ENCODE peak calls at places on chromosomes 3 and 15, in nine cellular contexts. P is choroid plexus epithelial cell, X is body of pancreas, Y is AG09319, G is uterus, D is right lobe of liver, H is transverse colon, R is AG09309, L is endothelial cell. U is an unnamed sample.

GRCh38 chr3:468172-468571 is 271.6 kb downstream of the CHL1 start:
- DNase-seq in G (no peak), P (no peak), L (no peak), Y (no peak), X (no peak), D (no peak), H (no peak), R (no peak), U (no peak)

GRCh38 chr15:67085818-67086649 is 20.6 kb downstream of the SMAD3 start:
- DNase-seq in Y (peak; percentile 88), X (peak; percentile 30), L (no peak), R (peak; percentile 96), D (no peak), G (no peak), P (peak; percentile 94), H (no peak), U (no peak)

GRCh38 chr15:68751622-68752021 is 69.1 kb downstream of the ANP32A start:
- DNase-seq in D (no peak), P (no peak), H (no peak), X (no peak), R (no peak), G (no peak), L (no peak), Y (no peak), U (no peak)

GRCh38 chr15:101349497-101349951 is 54.5 kb upstream of the SNRPA1 start:
- DNase-seq in D (no peak), G (no peak), L (no peak), H (no peak), R (no peak), X (peak; percentile 17), Y (no peak), P (no peak), U (no peak)

GRCh38 chr3:178078933-178079332 is 457.3 kb upstream of the KCNMB2 start:
- DNase-seq in Y (no peak), D (no peak), R (no peak), X (peak; percentile 21), L (no peak), P (peak; percentile 67), H (no peak), G (no peak), U (no peak)

GRCh38 chr15:68806220-68807105 is 14.2 kb downstream of the ANP32A start:
- DNase-seq in H (peak; percentile 5), R (no peak), G (no peak), L (no peak), Y (no peak), X (no peak), P (no peak), D (no peak), U (no peak)

GRCh38 chr15:63899193-63899592 is 65.4 kb upstream of the HERC1 start:
- DNase-seq in G (no peak), H (no peak), Y (no peak), R (no peak), X (no peak), L (no peak), P (no peak), D (peak; percentile 79), U (peak; percentile 64)

GRCh38 chr3:134326760-134327593 is 47.3 kb downstream of the AMOTL2 start:
- DNase-seq in D (no peak), R (peak; percentile 99), P (peak; percentile 98), Y (peak; percentile 91), X (peak; percentile 44), G (peak; percentile 75), H (no peak), L (no peak), U (no peak)

GRCh38 chr3:157070600-157070999 is 89.3 kb downstream of the CCNL1 start:
- DNase-seq in G (no peak), D (no peak), L (no peak), Y (no peak), X (peak; percentile 87), P (no peak), R (no peak), H (no peak), U (no peak)

GRCh38 chr15:73682597-73683090 is 1.5 kb upstream of the CD276 start:
- DNase-seq in L (no peak), X (no peak), P (no peak), Y (no peak), R (no peak), G (no peak), D (no peak), H (no peak), U (no peak)

GRCh38 chr15:48936666-48937065 is 27.1 kb downstream of the SHC4 start:
- DNase-seq in Y (peak; percentile 8), R (no peak), X (no peak), H (no peak), L (no peak), D (no peak), P (peak; percentile 86), G (no peak), U (no peak)
- TF ChIP-seq CTCF in Y (no peak), R (no peak), X (no peak), H (no peak), L (no peak), D (no peak), P (no peak), G (no peak), U (no peak)

GRCh38 chr15:31402003-31402402 is 75.4 kb downstream of the KLF13 start:
- DNase-seq in G (no peak), L (no peak), X (no peak), P (no peak), H (no peak), R (no peak), Y (no peak), D (no peak), U (no peak)

GRCh38 chr15:31403606-31404005 is 77.0 kb downstream of the KLF13 start:
- DNase-seq in L (no peak), G (no peak), X (no peak), P (peak; percentile 61), Y (no peak), D (no peak), H (no peak), R (peak; percentile 54), U (no peak)

GRCh38 chr15:31403096-31403495 is 76.5 kb downstream of the KLF13 start:
- DNase-seq in R (no peak), P (no peak), H (no peak), X (no peak), D (no peak), L (no peak), Y (no peak), G (no peak), U (no peak)

GRCh38 chr15:31401282-31401681 is 74.6 kb downstream of the KLF13 start:
- DNase-seq in H (no peak), G (no peak), L (no peak), Y (no peak), R (no peak), D (no peak), X (no peak), P (no peak), U (no peak)

DNA sequence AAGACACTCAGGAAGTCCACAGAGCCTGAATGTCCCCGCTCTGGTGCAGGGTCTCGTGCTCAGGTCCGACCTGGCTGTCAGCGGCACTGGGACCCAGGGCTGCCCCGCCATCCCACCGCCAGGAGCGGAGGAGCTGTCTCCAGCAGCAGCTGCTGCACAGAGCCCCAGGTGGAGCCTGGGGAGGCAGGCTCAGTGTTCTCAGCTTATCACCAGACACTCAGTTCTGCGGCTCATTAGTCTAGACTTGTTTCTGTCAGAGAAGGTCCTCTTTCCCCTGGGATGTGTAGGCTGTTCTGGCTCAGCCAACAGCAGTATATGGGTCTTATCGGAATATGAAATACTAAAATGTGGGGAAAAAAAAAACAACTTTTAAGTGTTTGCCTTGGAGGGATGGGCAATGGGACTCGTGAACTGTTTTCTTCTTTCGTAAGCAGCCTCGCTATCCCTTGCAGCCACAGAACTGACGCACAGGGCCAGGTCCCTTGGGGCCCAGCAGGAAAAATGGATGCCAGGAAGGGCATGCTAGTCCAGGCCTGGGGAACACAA is 75.9 kb downstream of the KLF13 start:
- DNase-seq in X (no peak), H (no peak), P (peak; percentile 78), Y (no peak), G (no peak), R (peak; percentile 34), L (no peak), D (no peak), U (no peak)
- TF ChIP-seq CTCF in X (no peak), H (no peak), P (no peak), Y (no peak), G (no peak), R (no peak), L (no peak), D (no peak), U (no peak)

GRCh38 chr15:46280753-46281521 is 646.1 kb downstream of the SQOR start:
- DNase-seq in Y (no peak), H (no peak), P (no peak), X (peak; percentile 65), D (no peak), R (no peak), L (no peak), G (no peak), U (no peak)
- TF ChIP-seq CTCF in Y (no peak), H (no peak), P (no peak), X (peak; percentile 11), D (no peak), R (peak; percentile 25), L (no peak), G (no peak), U (peak; percentile 16)

GRCh38 chr15:29687939-29688884 is 134.1 kb downstream of the TJP1 start:
- DNase-seq in H (peak; percentile 93), R (no peak), D (no peak), G (no peak), L (no peak), P (no peak), Y (no peak), X (peak; percentile 32), U (no peak)
- TF ChIP-seq CTCF in H (no peak), R (no peak), D (no peak), G (no peak), L (no peak), P (no peak), Y (no peak), X (no peak), U (no peak)

GRCh38 chr3:99016452-99016851 is 115.0 kb upstream of the DCBLD2 start:
- DNase-seq in R (no peak), G (no peak), Y (no peak), D (no peak), P (no peak), H (no peak), L (no peak), X (no peak), U (no peak)

GRCh38 chr3:99009851-99010250 is 108.4 kb upstream of the DCBLD2 start:
- DNase-seq in H (no peak), D (no peak), X (no peak), R (no peak), G (no peak), P (no peak), Y (no peak), L (no peak), U (no peak)

GRCh38 chr3:99012051-99012450 is 110.6 kb upstream of the DCBLD2 start:
- DNase-seq in P (peak; percentile 46), D (no peak), L (no peak), G (no peak), H (no peak), X (no peak), Y (no peak), R (no peak), U (no peak)

GRCh38 chr3:99013794-99014315 is 112.4 kb upstream of the DCBLD2 start:
- DNase-seq in H (no peak), P (no peak), X (no peak), L (no peak), Y (no peak), R (no peak), D (no peak), G (no peak), U (no peak)

DNA sequence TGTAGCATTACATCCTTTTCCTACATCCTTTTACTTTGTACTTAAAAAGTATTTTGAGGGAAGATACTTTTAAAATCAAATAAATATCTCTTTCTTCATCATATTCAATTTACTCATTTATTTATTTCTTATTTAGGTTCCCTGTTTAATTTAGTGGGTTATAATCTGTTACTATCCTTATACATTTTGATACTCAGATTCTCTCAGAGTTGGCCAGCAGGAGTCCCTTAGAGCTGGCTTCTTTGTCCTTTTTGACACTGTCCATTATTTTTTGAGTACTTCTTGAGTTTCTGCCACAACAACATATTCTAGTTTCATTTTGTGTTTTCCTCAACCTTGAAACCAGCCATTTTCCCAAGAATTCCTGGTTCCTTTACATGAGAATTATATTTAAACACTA is 111.6 kb upstream of the DCBLD2 start:
- DNase-seq in X (no peak), G (no peak), Y (no peak), H (no peak), P (no peak), L (no peak), D (no peak), R (no peak), U (no peak)
- TF ChIP-seq CTCF in X (no peak), G (no peak), Y (no peak), H (no peak), P (peak; percentile 38), L (no peak), D (no peak), R (no peak), U (no peak)